ENCODE peak calls at places on chromosome 21, in seven cellular contexts. Z, X, N, I, L, V and H are unnamed samples.
A peak's percentile ranks its signal among the peaks of the same experiment; 100 is the strongest.

GRCh38 chr21:18655927-18656326 is 252.3 kb upstream of the TMPRSS15 start:
- DNase-seq in Z (no peak), V (no peak), X (no peak), I (no peak), N (no peak), L (no peak), H (no peak)

GRCh38 chr21:35833388-35833787 is 226.9 kb downstream of the SETD4 start:
- DNase-seq in Z (no peak), L (no peak), I (no peak), V (no peak), N (no peak), X (no peak), H (no peak)

GRCh38 chr21:35508389-35508888 is 459.3 kb upstream of the RUNX1 start:
- DNase-seq in N (no peak), Z (peak; percentile 83), X (peak; percentile 49), I (peak; percentile 56), L (peak; percentile 43), V (peak; percentile 70), H (peak; percentile 59)

GRCh38 chr21:15804247-15804985 is 74.6 kb downstream of the USP25 start:
- DNase-seq in X (no peak), Z (no peak), L (no peak), N (no peak), V (no peak), I (no peak), H (no peak)

GRCh38 chr21:34345892-34346291 is 17.9 kb upstream of the KCNE2 start:
- DNase-seq in N (no peak), X (no peak), V (peak; percentile 26), Z (no peak), I (no peak), L (no peak), H (no peak)

GRCh38 chr21:41626038-41626437 is 118.1 kb upstream of the TMPRSS2 start:
- DNase-seq in N (no peak), Z (no peak), V (peak; percentile 60), X (no peak), I (no peak), L (no peak), H (no peak)

GRCh38 chr21:20968391-20968790 is 29.8 kb upstream of the NCAM2 start:
- DNase-seq in I (no peak), L (no peak), Z (no peak), N (no peak), V (no peak), X (no peak), H (no peak)

GRCh38 chr21:46509760-46510159 is 51.1 kb downstream of the DIP2A start:
- DNase-seq in I (no peak), L (peak; percentile 95), Z (no peak), V (peak; percentile 76), X (no peak), N (no peak), H (peak; percentile 17)

GRCh38 chr21:14452031-14452778 is 69.3 kb upstream of the HSPA13 start:
- DNase-seq in X (no peak), V (no peak), N (no peak), I (no peak), L (no peak), Z (no peak), H (no peak)

GRCh38 chr21:36150192-36150711 is 6.4 kb upstream of the DOP1B start:
- DNase-seq in V (peak; percentile 62), I (no peak), X (no peak), Z (no peak), N (peak; percentile 40), L (no peak), H (peak; percentile 41)

GRCh38 chr21:27171704-27172103 is 204.8 kb upstream of the ADAMTS5 start:
- DNase-seq in L (no peak), I (no peak), Z (no peak), X (no peak), V (no peak), N (peak; percentile 26), H (no peak)

GRCh38 chr21:34639882-34640788 is 25.2 kb upstream of the RCAN1 start:
- DNase-seq in N (no peak), V (no peak), Z (peak; percentile 43), I (no peak), X (no peak), L (no peak), H (no peak)

GRCh38 chr21:34074283-34075098 is 1.1 kb downstream of the MRPS6 start:
- DNase-seq in X (no peak), N (no peak), I (no peak), L (no peak), Z (no peak), V (peak; percentile 52), H (peak; percentile 33)

DNA sequence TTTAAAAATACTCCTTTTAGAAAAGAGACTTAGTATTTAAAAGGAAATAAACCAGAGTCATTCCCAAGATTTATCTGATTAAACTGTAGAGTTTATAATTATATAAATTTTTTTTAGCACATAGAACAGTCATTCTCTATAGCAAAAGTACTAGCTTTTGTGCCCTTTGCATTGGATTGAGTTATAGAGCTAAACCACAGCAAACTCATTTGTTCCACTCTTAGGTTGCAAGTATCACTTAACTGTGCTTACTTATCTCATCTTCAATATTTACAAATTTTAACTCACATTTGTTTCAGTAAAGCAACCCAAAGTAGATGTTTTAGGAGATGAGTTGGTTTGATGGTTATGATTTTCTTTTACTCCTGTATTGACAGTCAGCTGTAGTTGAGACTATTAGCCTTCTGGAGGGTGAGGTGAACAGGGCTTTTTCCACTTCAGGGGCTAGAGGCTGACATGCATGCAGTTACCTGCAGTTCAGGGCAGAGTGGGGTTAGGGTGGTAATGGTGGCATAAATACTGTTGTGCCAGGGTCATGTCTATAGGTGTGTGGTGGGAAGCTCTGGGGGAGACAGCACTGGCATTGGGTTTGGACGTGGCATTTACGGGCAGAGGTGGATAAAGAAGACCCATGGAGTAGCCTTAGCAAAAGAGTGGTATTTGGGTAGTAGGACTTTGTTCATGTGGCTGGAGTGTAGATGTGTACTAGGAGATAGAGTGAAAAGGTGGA is 42.1 kb downstream of the DYRK1A start:
- DNase-seq in N (no peak), X (no peak), V (no peak), Z (no peak), L (no peak), I (no peak), H (no peak)
- H3K4me1 ChIP-seq in N (peaks cover 17% of the 10 kb centered on the region), X (peaks cover 7% of the 10 kb centered on the region), V (no peaks in the 10 kb centered on the region), Z (peaks cover 77% of the 10 kb centered on the region), L (peaks cover 39% of the 10 kb centered on the region), I (no peaks in the 10 kb centered on the region), H (peaks cover 15% of the 10 kb centered on the region)

DNA sequence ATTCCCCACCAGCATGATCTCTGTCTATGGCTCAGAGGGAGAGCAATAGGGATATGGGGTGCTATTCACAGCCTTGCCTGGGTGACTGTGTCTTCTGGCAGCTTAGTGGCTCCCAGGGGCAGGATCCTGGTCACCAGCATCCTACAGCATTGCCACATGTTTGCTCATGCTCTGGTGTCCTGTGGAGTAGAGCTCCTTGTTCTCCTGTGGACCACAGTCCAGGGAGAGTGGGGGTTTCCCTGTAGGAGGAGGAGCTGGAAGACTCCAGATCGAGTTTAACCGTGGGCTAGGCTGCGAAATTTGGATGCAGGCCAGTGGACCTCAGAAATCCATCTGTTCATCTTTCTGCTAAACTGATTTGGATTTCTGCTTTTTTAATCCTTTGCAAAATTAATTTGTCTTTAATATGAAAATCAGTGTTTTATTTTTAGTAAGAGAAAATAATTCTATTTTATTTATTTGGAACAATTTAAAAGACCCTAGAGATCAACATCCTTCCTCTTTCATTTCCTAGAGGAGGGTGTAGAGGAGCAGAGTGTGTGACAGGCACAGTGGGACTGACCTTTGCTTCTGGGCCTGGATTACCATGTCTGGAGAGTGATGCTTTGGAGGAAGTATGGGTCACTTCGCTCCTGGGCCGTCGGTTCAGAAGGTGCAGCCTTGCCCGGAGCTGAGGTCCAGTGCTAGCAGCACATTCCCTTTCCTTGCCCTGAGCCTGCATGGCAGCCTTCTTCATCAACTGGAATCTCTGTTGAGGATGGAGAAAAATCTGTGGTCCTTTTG is 17.4 kb downstream of the ADARB1 start:
- DNase-seq in I (no peak), N (no peak), V (peak; percentile 41), X (no peak), Z (no peak), L (no peak), H (no peak)
- H3K4me1 ChIP-seq in I (no peaks in the 10 kb centered on the region), N (no peaks in the 10 kb centered on the region), V (no peaks in the 10 kb centered on the region), X (peaks cover 10% of the 10 kb centered on the region), Z (peaks cover 62% of the 10 kb centered on the region), L (peaks cover 14% of the 10 kb centered on the region), H (no peaks in the 10 kb centered on the region)

GRCh38 chr21:31721381-31721780 is 10.5 kb downstream of the SCAF4 start:
- DNase-seq in I (no peak), L (no peak), Z (no peak), X (no peak), N (no peak), V (no peak), H (no peak)

GRCh38 chr21:31727181-31727580 is 4.7 kb downstream of the SCAF4 start:
- DNase-seq in L (no peak), I (no peak), N (no peak), V (no peak), X (no peak), Z (no peak), H (no peak)

GRCh38 chr21:31726407-31726806 is 5.5 kb downstream of the SCAF4 start:
- DNase-seq in Z (no peak), N (no peak), V (no peak), I (no peak), X (no peak), L (no peak), H (no peak)

GRCh38 chr21:31728191-31728590 is 3.7 kb downstream of the SCAF4 start:
- DNase-seq in N (no peak), L (no peak), V (no peak), Z (no peak), I (no peak), X (no peak), H (no peak)

DNA sequence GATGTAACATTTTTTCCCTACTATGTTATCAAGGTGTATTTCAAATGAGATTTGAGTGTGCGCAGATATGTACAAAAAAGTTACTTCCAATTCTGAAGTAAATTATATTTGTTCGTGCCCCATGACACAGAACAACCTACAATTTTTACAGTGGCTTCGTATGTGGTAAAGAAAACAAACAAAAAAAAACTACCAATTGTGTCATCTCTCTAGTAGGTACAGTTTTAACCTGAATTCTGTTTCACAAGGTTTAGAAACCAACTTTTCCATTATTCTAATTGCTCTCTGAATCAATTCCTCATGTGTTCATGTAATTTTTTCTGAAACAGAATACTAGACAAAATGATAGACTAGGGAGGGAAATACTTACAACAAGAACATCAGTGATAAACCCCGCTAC is 7.4 kb downstream of the SCAF4 start:
- DNase-seq in N (no peak), L (no peak), V (no peak), X (no peak), I (no peak), Z (no peak), H (no peak)
- H3K4me1 ChIP-seq in N (peaks cover 12% of the 10 kb centered on the region), L (peaks cover 23% of the 10 kb centered on the region), V (peaks cover 3% of the 10 kb centered on the region), X (no peaks in the 10 kb centered on the region), I (peaks cover 3% of the 10 kb centered on the region), Z (peaks cover 41% of the 10 kb centered on the region), H (peaks cover 9% of the 10 kb centered on the region)

GRCh38 chr21:31720330-31720729 is 11.6 kb downstream of the SCAF4 start:
- DNase-seq in I (no peak), Z (no peak), N (no peak), V (no peak), L (no peak), X (no peak), H (no peak)

GRCh38 chr21:31720739-31721138 is 11.2 kb downstream of the SCAF4 start:
- DNase-seq in L (no peak), I (no peak), V (no peak), Z (no peak), X (no peak), N (no peak), H (no peak)

GRCh38 chr21:31728952-31729351 is 3.0 kb downstream of the SCAF4 start:
- DNase-seq in L (no peak), V (no peak), X (no peak), Z (no peak), N (no peak), I (no peak), H (no peak)

GRCh38 chr21:31729622-31730343 is 2.1 kb downstream of the SCAF4 start:
- DNase-seq in X (no peak), Z (no peak), V (no peak), L (no peak), N (no peak), I (no peak), H (no peak)

GRCh38 chr21:31725202-31725840 is 6.6 kb downstream of the SCAF4 start:
- DNase-seq in Z (no peak), X (no peak), N (no peak), V (no peak), I (no peak), L (no peak), H (no peak)
- H3K4me1 ChIP-seq in Z (peaks cover 43% of the 10 kb centered on the region), X (no peaks in the 10 kb centered on the region), N (peaks cover 20% of the 10 kb centered on the region), V (peaks cover 3% of the 10 kb centered on the region), I (peaks cover 3% of the 10 kb centered on the region), L (peaks cover 30% of the 10 kb centered on the region), H (peaks cover 9% of the 10 kb centered on the region)